ENCODE peak calls at places on chromosome 6, in six cellular contexts. K is activated CD4-positive, alpha-beta T cell treated with anti-CD3 and anti-CD28 coated beads, Interleukin-2, amount 50 U/mL, for 1 hour; D is HTR-8/SVneo; W is DMS53; B is astrocyte of the cerebellum; Y is cardiac fibroblast. O is an unnamed sample.

GRCh38 chr6:89311853-89312531 is 3.1 kb downstream of the GABRR2 start:
- DNase-seq in K (no peak), W (peak; percentile 27), B (peak; percentile 63), Y (peak; percentile 88), D (no peak), O (peak; percentile 77)

GRCh38 chr6:157217894-157218370 is 105.4 kb downstream of the TMEM242 start:
- DNase-seq in K (no peak), D (no peak), B (no peak), Y (no peak), W (no peak), O (no peak)

GRCh38 chr6:9140861-9141534 is 705.7 kb upstream of the SLC35B3 start:
- DNase-seq in W (peak; percentile 41), K (no peak), B (no peak), D (no peak), Y (peak; percentile 1), O (no peak)

GRCh38 chr6:160461641-160462040 is 113.5 kb downstream of the SLC22A3 start:
- DNase-seq in W (no peak), B (no peak), Y (peak; percentile 3), D (no peak), K (no peak), O (no peak)

GRCh38 chr6:107841265-107841650 is 17.1 kb upstream of the SCML4 start:
- DNase-seq in Y (no peak), D (no peak), W (no peak), B (no peak), K (no peak), O (no peak)

GRCh38 chr6:150732765-150733539 is 132.6 kb upstream of the MTHFD1L start:
- DNase-seq in K (no peak), D (no peak), B (no peak), W (no peak), Y (no peak), O (no peak)

GRCh38 chr6:159170333-159170672 is 1.1 kb downstream of the FNDC1 start:
- DNase-seq in W (no peak), Y (no peak), B (peak; percentile 46), K (no peak), D (no peak), O (no peak)

GRCh38 chr6:71349976-71350615 is 61.5 kb downstream of the OGFRL1 start:
- DNase-seq in W (no peak), Y (peak; percentile 85), D (no peak), K (no peak), B (peak; percentile 54), O (no peak)

GRCh38 chr6:35583893-35584688 is 71.4 kb upstream of the TULP1 start:
- DNase-seq in W (peak; percentile 80), Y (peak; percentile 86), D (peak; percentile 50), B (peak; percentile 70), K (peak; percentile 74), O (peak; percentile 26)

GRCh38 chr6:114142256-114142655 is 171.3 kb upstream of the HDAC2 start:
- DNase-seq in D (no peak), W (no peak), K (no peak), B (no peak), Y (no peak), O (no peak)

GRCh38 chr6:26124550-26125014 is 37.4 kb downstream of the HFE start:
- DNase-seq in W (peak; percentile 63), D (no peak), K (no peak), Y (no peak), B (no peak), O (no peak)

GRCh38 chr6:106782524-106783265 is 153.3 kb downstream of the QRSL1 start:
- DNase-seq in K (no peak), W (no peak), B (no peak), Y (peak; percentile 2), D (no peak), O (no peak)

GRCh38 chr6:165308926-165309731 is at the start of gene C6orf118:
- DNase-seq in W (peak; percentile 92), Y (peak; percentile 86), D (peak; percentile 42), K (no peak), B (peak; percentile 75), O (no peak)

GRCh38 chr6:150196942-150197745 is 54.3 kb downstream of the PPP1R14C start:
- DNase-seq in Y (no peak), D (no peak), W (peak; percentile 74), K (no peak), B (no peak), O (no peak)

GRCh38 chr6:71012871-71013456 is 56.1 kb upstream of the B3GAT2 start:
- DNase-seq in Y (peak; percentile 69), D (peak; percentile 58), B (peak; percentile 31), K (no peak), W (peak; percentile 82), O (peak; percentile 52)

GRCh38 chr6:129565331-129565730 is 144.6 kb downstream of the ARHGAP18 start:
- DNase-seq in W (no peak), D (no peak), Y (no peak), K (no peak), B (no peak), O (no peak)

GRCh38 chr6:37807656-37808055 is 11.9 kb upstream of the ZFAND3 start:
- DNase-seq in Y (no peak), B (no peak), K (no peak), W (no peak), D (no peak), O (no peak)

GRCh38 chr6:17193376-17193775 is 87.8 kb upstream of the RBM24 start:
- DNase-seq in D (no peak), K (no peak), Y (peak; percentile 41), B (no peak), W (no peak), O (no peak)

GRCh38 chr6:44332585-44332984 is 9.9 kb upstream of the SPATS1 start:
- DNase-seq in W (no peak), D (no peak), B (peak; percentile 38), Y (no peak), K (no peak), O (no peak)

GRCh38 chr6:30890646-30891449 is 6.5 kb downstream of the DDR1 start:
- DNase-seq in W (no peak), Y (no peak), D (no peak), B (no peak), K (no peak), O (no peak)

GRCh38 chr6:165098165-165098564 is 211.2 kb downstream of the C6orf118 start:
- DNase-seq in B (no peak), D (no peak), K (no peak), Y (peak; percentile 12), W (peak; percentile 23), O (no peak)

GRCh38 chr6:44634321-44634720 is 246.8 kb downstream of the CDC5L start:
- DNase-seq in W (no peak), K (no peak), D (no peak), B (no peak), Y (no peak), O (no peak)

GRCh38 chr6:26183237-26183580 is 96.0 kb downstream of the HFE start:
- DNase-seq in B (no peak), K (no peak), W (no peak), Y (no peak), D (no peak), O (no peak)

GRCh38 chr6:111631018-111631417 is 25.3 kb upstream of the TRAF3IP2 start:
- DNase-seq in Y (no peak), W (no peak), D (no peak), K (no peak), B (no peak), O (no peak)

GRCh38 chr6:167558213-167558869 is 233.5 kb downstream of the TTLL2 start:
- DNase-seq in B (no peak), K (no peak), D (no peak), Y (no peak), W (no peak), O (no peak)

GRCh38 chr6:139536751-139537617 is 162.5 kb upstream of the CITED2 start:
- DNase-seq in K (no peak), Y (peak; percentile 43), W (peak; percentile 75), B (no peak), D (no peak), O (peak; percentile 56)

GRCh38 chr6:41527721-41528408 is 18.3 kb upstream of the FOXP4 start:
- DNase-seq in W (no peak), K (no peak), B (no peak), D (no peak), Y (peak; percentile 60), O (no peak)

O was measured in HuH-7.